ENCODE peak calls at places on chromosomes 16 and 17, in four cellular contexts. J is gastrocnemius medialis, A is cardiac muscle cell, V is ovary. X is an unnamed sample. For H3K4me1 and H3K9me3, the result is how much of the 10 kb centered on the place peaks cover.

GRCh38 chr16:88426018-88426417 is 27.1 kb upstream of the ZFPM1 start:
- DNase-seq in V (no peak), A (no peak), J (no peak), X (no peak)

GRCh38 chr16:24896439-24896838 is 50.7 kb downstream of the SLC5A11 start:
- DNase-seq in J (no peak), A (no peak), V (no peak), X (no peak)

GRCh38 chr16:3012246-3012645 is 477 bp upstream of the CLDN9 start:
- DNase-seq in A (no peak), V (no peak), J (no peak), X (no peak)

GRCh38 chr17:77842906-77843249 is 115.6 kb upstream of the TNRC6C start:
- DNase-seq in A (no peak), J (no peak), V (no peak), X (no peak)

GRCh38 chr17:14078027-14078426 is 8.7 kb downstream of the COX10 start:
- DNase-seq in J (no peak), V (no peak), A (no peak), X (no peak)

GRCh38 chr17:4742629-4743028 is 2.9 kb upstream of the CXCL16 start:
- DNase-seq in V (no peak), J (no peak), A (peak), X (no peak)

GRCh38 chr16:29320274-29320999 is 86.1 kb downstream of the NPIPB11 start:
- DNase-seq in A (no peak), J (no peak), V (no peak), X (no peak)

GRCh38 chr16:22326369-22326652 is 29.1 kb downstream of the POLR3E start:
- DNase-seq in V (no peak), J (no peak), A (no peak), X (no peak)

GRCh38 chr17:55783684-55784245 is 32.9 kb downstream of the PCTP start:
- DNase-seq in V (no peak), A (peak), J (peak), X (no peak)

GRCh38 chr16:68643227-68643626 is 1.9 kb upstream of the CDH3 start:
- DNase-seq in J (no peak), A (no peak), V (peak), X (no peak)

GRCh38 chr16:20300312-20301097 is 26.8 kb downstream of the GP2 start:
- DNase-seq in A (peak), J (no peak), V (no peak), X (peak)

GRCh38 chr17:69801368-69801767 is 273.7 kb upstream of the KCNJ16 start:
- DNase-seq in V (no peak), J (no peak), A (no peak), X (no peak)

GRCh38 chr17:78109489-78109761 is 19.1 kb downstream of the TMC6 start:
- DNase-seq in V (no peak), J (no peak), A (no peak), X (no peak)

GRCh38 chr16:51630051-51630450 is 479.0 kb upstream of the SALL1 start:
- DNase-seq in J (no peak), A (no peak), V (no peak), X (no peak)

GRCh38 chr17:10762037-10762436 is 32.2 kb upstream of the TMEM220 start:
- DNase-seq in J (no peak), V (no peak), A (no peak), X (no peak)

GRCh38 chr17:80984749-80985148 is 6.9 kb upstream of the CHMP6 start:
- DNase-seq in V (no peak), A (peak), J (no peak), X (peak)

GRCh38 chr17:72545756-72546155 is 424.9 kb downstream of the SOX9 start:
- DNase-seq in V (no peak), J (no peak), A (peak), X (no peak)

GRCh38 chr17:55341432-55341831 is 76.7 kb downstream of the HLF start:
- DNase-seq in J (no peak), V (no peak), A (peak), X (no peak)

GRCh38 chr17:40540448-40540847 is 24.8 kb downstream of the CCR7 start:
- DNase-seq in V (peak), A (no peak), J (no peak), X (no peak)

GRCh38 chr17:39767147-39767546 is 29.4 kb downstream of the GRB7 start:
- DNase-seq in A (no peak), J (no peak), V (no peak), X (no peak)

GRCh38 chr17:80108321-80108971 is 7.1 kb downstream of the GAA start:
- DNase-seq in A (no peak), V (no peak), J (no peak), X (no peak)

GRCh38 chr17:80498242-80498919 is 22.0 kb upstream of the NPTX1 start:
- DNase-seq in J (no peak), V (peak), A (peak), X (no peak)

GRCh38 chr17:36034127-36034526 is 16.4 kb upstream of the CCL23 start:
- DNase-seq in V (no peak), J (no peak), A (no peak), X (no peak)

GRCh38 chr16:75000481-75001081 is 1.8 kb downstream of the ZNRF1 start:
- DNase-seq in A (peak), J (no peak), V (no peak), X (no peak)

GRCh38 chr16:74999208-74999682 is 421 bp downstream of the ZNRF1 start:
- DNase-seq in V (peak), J (no peak), A (peak), X (no peak)

GRCh38 chr16:75002474-75002873 is 3.6 kb downstream of the ZNRF1 start:
- DNase-seq in J (no peak), V (no peak), A (no peak), X (no peak)

GRCh38 chr16:74998481-74999207 is at the start of gene ZNRF1:
- DNase-seq in A (peak), J (peak), V (peak), X (peak)

GRCh38 chr16:74999683-75000480 is 1.1 kb downstream of the ZNRF1 start:
- DNase-seq in V (peak), J (peak), A (peak), X (no peak)
- H3K27ac ChIP-seq in V (peak), J (peak), A (peak), X (no peak)

DNA sequence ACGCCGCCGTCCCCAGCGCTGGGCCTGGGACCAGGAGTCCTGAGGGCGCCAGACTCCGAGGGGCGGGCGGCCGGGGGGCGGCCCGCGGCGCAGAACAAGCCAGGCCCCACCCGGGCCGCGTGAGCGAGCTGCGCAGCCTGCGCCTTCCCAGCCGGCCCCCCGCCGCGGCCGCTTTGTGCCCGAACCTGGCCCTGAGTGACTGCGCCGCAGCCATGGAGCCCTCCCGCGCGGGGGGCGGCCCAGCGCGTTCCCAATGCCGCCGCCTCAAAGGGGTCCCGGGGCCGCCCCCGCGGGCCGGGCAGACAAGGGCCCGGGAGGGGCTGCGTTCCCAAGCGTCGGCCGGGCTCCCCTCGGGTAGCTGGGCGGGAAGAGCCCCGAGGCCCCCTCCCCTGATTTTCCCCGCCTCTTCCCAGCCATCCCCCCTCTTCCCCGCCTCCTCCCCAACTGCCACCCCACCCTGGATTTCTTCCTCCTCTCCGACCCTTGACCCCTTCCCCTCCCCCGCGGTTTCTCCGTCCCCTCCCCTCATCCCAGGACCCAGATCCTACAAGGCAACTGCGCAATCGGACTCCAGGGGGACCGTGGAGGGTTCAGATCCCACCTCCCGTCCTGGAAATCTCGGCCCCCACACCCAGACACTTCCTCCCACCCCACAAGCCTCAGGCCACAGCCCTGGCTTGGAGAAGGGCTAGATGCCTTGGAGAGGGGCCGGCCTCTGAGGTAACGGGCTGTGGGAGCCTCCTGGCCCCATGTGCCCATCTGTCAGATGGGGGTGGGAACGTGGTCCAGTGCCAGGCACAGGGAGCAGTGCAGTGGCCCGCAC is 17.1 kb downstream of the ZNF423 start:
- DNase-seq in J (no peak), V (peak), A (no peak), X (no peak)
- H3K4me1 ChIP-seq in J (half or more), V (under half), A (under half), X (under half)

DNA sequence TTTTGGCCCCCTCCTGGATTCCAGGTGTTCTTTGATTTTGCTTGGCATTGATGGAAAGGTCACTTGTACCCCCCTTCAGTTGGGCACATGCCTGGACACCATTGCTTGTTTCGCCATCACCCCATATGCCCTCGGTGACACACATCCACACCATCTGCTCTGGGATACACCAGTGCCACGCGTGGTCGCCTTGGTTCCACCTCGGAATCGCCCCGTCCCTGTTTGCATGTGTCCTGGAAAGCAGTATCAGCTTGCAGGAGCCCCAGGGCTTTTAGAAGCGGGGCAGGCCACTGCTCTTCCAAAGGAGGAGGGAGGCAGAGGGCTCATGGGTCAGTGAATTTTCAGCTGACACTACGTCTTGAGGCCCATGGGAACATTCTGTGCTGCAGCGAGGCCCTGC is 607.9 kb downstream of the KCNJ18 start:
- DNase-seq in J (no peak), V (no peak), A (no peak), X (no peak)
- H3K9me3 ChIP-seq in J (under half), V (under half), A (under half), X (under half)

GRCh38 chr17:63365366-63366237 is 80.5 kb downstream of the CYB561 start:
- DNase-seq in V (no peak), A (no peak), J (no peak), X (no peak)

GRCh38 chr17:63361182-63361581 is 84.9 kb downstream of the CYB561 start:
- DNase-seq in J (no peak), A (no peak), V (no peak), X (no peak)

GRCh38 chr17:63366238-63366561 is 79.9 kb downstream of the CYB561 start:
- DNase-seq in A (no peak), J (no peak), V (no peak), X (no peak)

GRCh38 chr17:63364387-63364786 is 81.7 kb downstream of the CYB561 start:
- DNase-seq in J (no peak), V (no peak), A (peak), X (no peak)

DNA sequence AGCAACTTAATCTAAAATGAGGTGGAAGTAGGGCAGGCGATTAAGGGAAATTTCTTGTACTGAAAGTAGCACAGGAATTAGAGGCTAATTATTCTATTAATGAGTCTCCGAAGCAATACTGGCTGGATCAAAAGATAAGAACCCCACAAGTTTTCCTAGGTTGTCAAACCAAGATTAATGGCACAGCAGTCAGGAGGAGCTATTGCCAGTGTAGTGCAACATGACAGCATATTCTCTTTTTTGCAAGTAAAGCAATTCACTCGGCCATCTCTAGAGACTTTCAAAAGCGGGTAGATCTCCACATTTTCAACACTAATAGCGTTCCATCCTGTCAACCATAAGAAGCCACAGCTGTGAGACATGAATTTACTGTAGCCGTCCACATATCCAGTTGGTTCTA is 81.2 kb downstream of the CYB561 start:
- DNase-seq in A (no peak), J (no peak), V (no peak), X (no peak)
- H3K27ac ChIP-seq in A (peak), J (no peak), V (no peak), X (no peak)

GRCh38 chr17:7842380-7842949 is 8.4 kb downstream of the KDM6B start:
- DNase-seq in J (peak), A (peak), V (peak), X (no peak)
- H3K4me1 ChIP-seq in J (under half), A (under half), V (under half), X (under half)

GRCh38 chr16:26697826-26698225 is 368.9 kb upstream of the C16orf82 start:
- DNase-seq in V (no peak), J (no peak), A (no peak), X (no peak)

GRCh38 chr16:26700250-26700649 is 366.5 kb upstream of the C16orf82 start:
- DNase-seq in V (no peak), J (no peak), A (no peak), X (no peak)

GRCh38 chr16:26705346-26705745 is 361.4 kb upstream of the C16orf82 start:
- DNase-seq in J (no peak), A (no peak), V (no peak), X (no peak)

DNA sequence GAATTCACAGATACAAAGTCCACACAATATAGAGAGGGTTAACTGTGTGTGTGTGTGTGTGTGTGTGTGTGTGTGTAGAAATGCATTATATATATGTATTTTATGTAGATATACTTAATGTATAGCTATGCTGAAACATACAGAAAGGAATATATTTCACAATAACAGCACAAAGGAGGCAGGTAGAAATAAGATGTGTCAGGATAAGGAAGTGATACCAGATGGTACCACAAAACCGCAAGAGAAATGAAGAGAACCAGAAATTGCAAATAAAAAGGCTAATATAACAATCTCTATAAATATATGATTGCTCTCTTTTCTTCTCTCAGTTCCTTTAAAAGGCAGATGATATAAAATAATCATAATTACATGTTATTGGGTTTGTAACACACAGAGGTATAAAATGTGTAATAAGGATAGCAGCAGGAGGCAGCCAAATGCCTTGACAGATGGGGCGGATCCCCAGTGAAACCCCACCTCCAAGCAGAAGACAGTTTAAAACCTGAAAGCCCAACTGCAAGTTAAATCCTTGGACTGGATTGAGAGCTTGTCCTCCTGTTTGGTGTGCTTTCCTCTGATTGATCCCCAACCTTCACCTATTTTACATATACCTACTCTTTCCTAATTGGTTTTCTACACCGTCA is 365.4 kb upstream of the C16orf82 start:
- DNase-seq in J (no peak), A (no peak), V (no peak), X (no peak)
- H3K9me3 ChIP-seq in J (under half), A (under half), V (under half), X (under half)

X was measured in iPS DF 6.9.